ENCODE peak calls at places on chromosomes 7 and 10, in eight cellular contexts. R is colonic mucosa; C is stimulated activated CD8-positive, alpha-beta memory T cell treated with anti-CD3 and anti-CD28 coated beads, Interleukin-2, amount 100 ng/mL, for 48 hours; H is adrenal gland; B is heart right ventricle; V is neural progenitor cell; D is aorta; U is astrocyte of the spinal cord. I is an unnamed sample.

GRCh38 chr10:17713133-17713532 is 38.9 kb upstream of the TMEM236 start:
- DNase-seq in V (peak; percentile 50), R (no peak), B (no peak), H (no peak), U (peak; percentile 40), C (no peak), D (no peak), I (no peak)

GRCh38 chr7:122010116-122010515 is 133.9 kb downstream of the AASS start:
- DNase-seq in D (no peak), U (no peak), H (no peak), V (no peak), R (no peak), B (no peak), C (no peak), I (no peak)

GRCh38 chr10:24790599-24790998 is 66.9 kb upstream of the ARHGAP21 start:
- DNase-seq in H (no peak), R (no peak), U (no peak), V (peak; percentile 76), B (no peak), D (no peak), C (no peak), I (no peak)

GRCh38 chr10:101145145-101145544 is 14.0 kb downstream of the TLX1 start:
- DNase-seq in D (no peak), U (no peak), V (no peak), C (no peak), H (no peak), B (no peak), R (no peak), I (no peak)

GRCh38 chr10:49550563-49550962 is 11.6 kb upstream of the ERCC6 start:
- DNase-seq in H (no peak), D (no peak), R (no peak), V (no peak), U (peak; percentile 64), C (no peak), B (no peak), I (no peak)

GRCh38 chr10:32379314-32379949 is 32.5 kb upstream of the EPC1 start:
- DNase-seq in R (no peak), U (peak; percentile 79), H (no peak), C (no peak), D (no peak), B (no peak), V (peak; percentile 51), I (peak; percentile 73)

GRCh38 chr7:29487424-29487823 is 76.2 kb upstream of the PRR15 start:
- DNase-seq in C (no peak), R (no peak), V (no peak), H (no peak), B (no peak), U (no peak), D (no peak), I (no peak)

GRCh38 chr10:25226775-25227682 is 52.2 kb downstream of the GPR158 start:
- DNase-seq in B (peak; percentile 13), D (no peak), C (no peak), R (peak; percentile 32), U (peak; percentile 42), H (peak; percentile 36), V (peak; percentile 76), I (peak; percentile 34)

GRCh38 chr10:75508239-75508813 is 76.9 kb downstream of the LRMDA start:
- DNase-seq in B (no peak), R (no peak), D (no peak), C (no peak), H (no peak), V (no peak), U (peak; percentile 81), I (no peak)

GRCh38 chr7:155994253-155994811 is 182.1 kb upstream of the SHH start:
- DNase-seq in V (no peak), D (peak; percentile 23), U (no peak), B (no peak), C (no peak), H (peak; percentile 4), R (no peak), I (no peak)

GRCh38 chr10:129764011-129764900 is 199.8 kb downstream of the EBF3 start:
- DNase-seq in C (no peak), U (no peak), D (no peak), H (no peak), V (no peak), B (no peak), R (peak; percentile 10), I (no peak)

GRCh38 chr10:28072573-28072972 is 73.7 kb upstream of the ODAD2 start:
- DNase-seq in V (no peak), C (no peak), U (no peak), R (no peak), B (no peak), H (no peak), D (no peak), I (no peak)

GRCh38 chr7:42232275-42232674 is 4.7 kb downstream of the GLI3 start:
- DNase-seq in D (no peak), V (peak; percentile 83), R (no peak), U (peak; percentile 51), H (peak; percentile 32), C (no peak), B (no peak), I (no peak)

GRCh38 chr10:28429045-28429444 is 103.9 kb upstream of the WAC start:
- DNase-seq in D (no peak), U (no peak), H (no peak), V (no peak), R (no peak), C (no peak), B (no peak), I (no peak)

GRCh38 chr10:90947025-90947960 is 26.4 kb upstream of the ANKRD1 start:
- DNase-seq in U (peak; percentile 79), D (no peak), B (no peak), C (no peak), H (no peak), R (no peak), V (no peak), I (no peak)

GRCh38 chr7:138186951-138187351 is 110.7 kb downstream of the AKR1D1 start:
- DNase-seq in B (no peak), U (peak; percentile 93), D (no peak), H (no peak), C (no peak), R (no peak), V (peak; percentile 84), I (no peak)

GRCh38 chr7:107076781-107077698 is 32.5 kb downstream of the PRKAR2B start:
- DNase-seq in V (no peak), R (no peak), B (no peak), C (no peak), U (peak; percentile 20), H (no peak), D (no peak), I (no peak)

GRCh38 chr10:69639291-69640195 is 9.5 kb downstream of the FAM241B start:
- DNase-seq in C (peak; percentile 43), B (peak; percentile 36), H (peak; percentile 62), R (peak; percentile 65), V (peak; percentile 79), D (peak; percentile 74), U (peak; percentile 64), I (peak; percentile 69)

GRCh38 chr7:96330193-96330592 is 8.3 kb upstream of the SLC25A13 start:
- DNase-seq in V (no peak), U (no peak), C (no peak), B (no peak), H (no peak), D (no peak), R (no peak), I (no peak)

GRCh38 chr7:98217623-98218582 is 6.7 kb downstream of the BHLHA15 start:
- DNase-seq in B (no peak), C (no peak), D (peak; percentile 62), R (no peak), V (peak; percentile 75), H (no peak), U (no peak), I (peak; percentile 49)

GRCh38 chr7:110179037-110179436 is 911.9 kb upstream of the LRRN3 start:
- DNase-seq in D (no peak), B (no peak), R (no peak), V (no peak), H (no peak), U (no peak), C (no peak), I (no peak)

GRCh38 chr10:43136432-43136831 is 1.8 kb upstream of the CSGALNACT2 start:
- DNase-seq in V (no peak), D (no peak), R (no peak), H (no peak), U (no peak), B (no peak), C (no peak), I (no peak)

GRCh38 chr7:30390872-30391646 is 87.5 kb downstream of the NOD1 start:
- DNase-seq in U (no peak), H (no peak), R (no peak), B (no peak), D (no peak), V (no peak), C (no peak), I (no peak)